ENCODE peak calls at places on chromosome 4, in nine cellular contexts. V is IMR-90, H is A549, A is breast epithelium, Q is lung, Z is keratinocyte, G is psoas muscle, I is HL-60, B is colonic mucosa. F is an unnamed sample.

GRCh38 chr4:77930154-77930553 is 67.5 kb downstream of the MRPL1 start:
- DNase-seq in A (no peak), Q (no peak), H (no peak), I (no peak), V (no peak), G (no peak), B (no peak), Z (no peak), F (no peak)

GRCh38 chr4:17283832-17284231 is 228.1 kb downstream of the QDPR start:
- DNase-seq in G (no peak), Z (no peak), V (no peak), B (no peak), H (no peak), Q (no peak), I (no peak), A (no peak), F (no peak)

GRCh38 chr4:8155048-8155447 is 3.6 kb downstream of the ABLIM2 start:
- DNase-seq in Z (no peak), V (peak), I (no peak), A (no peak), H (no peak), G (no peak), Q (no peak), B (no peak), F (no peak)

GRCh38 chr4:28973591-28974350 is 1746.4 kb upstream of the PCDH7 start:
- DNase-seq in G (no peak), B (no peak), V (peak), H (no peak), Q (no peak), I (no peak), Z (no peak), A (no peak), F (no peak)

GRCh38 chr4:58732973-58733372 is 1622.8 kb upstream of the IGFBP7 start:
- DNase-seq in Z (no peak), A (no peak), B (no peak), I (no peak), V (no peak), H (no peak), G (no peak), Q (no peak), F (no peak)

GRCh38 chr4:47926667-47927258 is 12.4 kb upstream of the NFXL1 start:
- DNase-seq in Z (no peak), H (peak), B (peak), A (no peak), G (no peak), Q (peak), V (peak), I (no peak), F (no peak)

GRCh38 chr4:121980643-121981042 is 28.8 kb upstream of the TRPC3 start:
- DNase-seq in B (no peak), V (peak), Q (no peak), A (no peak), G (no peak), H (no peak), I (no peak), Z (no peak), F (no peak)

GRCh38 chr4:152309418-152309817 is 226.5 kb downstream of the FBXW7 start:
- DNase-seq in I (no peak), A (no peak), V (no peak), Q (no peak), B (no peak), Z (no peak), H (no peak), G (no peak), F (no peak)

GRCh38 chr4:142402925-142403324 is 443.2 kb downstream of the INPP4B start:
- DNase-seq in I (no peak), V (peak), G (no peak), Q (no peak), A (no peak), H (peak), Z (no peak), B (no peak), F (no peak)

GRCh38 chr4:3041192-3042142 is 32.9 kb downstream of the HTT-AS start:
- DNase-seq in B (peak), I (peak), V (peak), Q (peak), H (no peak), A (peak), Z (no peak), G (peak), F (no peak)

GRCh38 chr4:1061747-1062146 is 50.3 kb downstream of the FGFRL1 start:
- DNase-seq in A (no peak), V (no peak), H (no peak), G (no peak), B (no peak), I (no peak), Z (no peak), Q (no peak), F (no peak)

GRCh38 chr4:102625232-102625930 is 124.2 kb downstream of the NFKB1 start:
- DNase-seq in Q (no peak), A (no peak), B (no peak), Z (no peak), H (peak), I (peak), G (no peak), V (peak), F (no peak)

GRCh38 chr4:105976913-105977312 is 81.6 kb downstream of the NPNT start:
- DNase-seq in G (no peak), A (no peak), H (no peak), I (no peak), B (no peak), Q (no peak), V (no peak), Z (no peak), F (no peak)

GRCh38 chr4:105971032-105971431 is 75.8 kb downstream of the NPNT start:
- DNase-seq in V (no peak), Z (no peak), A (no peak), I (no peak), B (no peak), G (no peak), Q (no peak), H (no peak), F (no peak)

GRCh38 chr4:105969575-105969974 is 74.3 kb downstream of the NPNT start:
- DNase-seq in A (no peak), B (no peak), I (no peak), Q (no peak), H (no peak), G (no peak), V (no peak), Z (no peak), F (no peak)

GRCh38 chr4:105970371-105970770 is 75.1 kb downstream of the NPNT start:
- DNase-seq in B (no peak), H (no peak), Q (no peak), I (no peak), Z (no peak), V (no peak), G (no peak), A (no peak), F (no peak)

DNA sequence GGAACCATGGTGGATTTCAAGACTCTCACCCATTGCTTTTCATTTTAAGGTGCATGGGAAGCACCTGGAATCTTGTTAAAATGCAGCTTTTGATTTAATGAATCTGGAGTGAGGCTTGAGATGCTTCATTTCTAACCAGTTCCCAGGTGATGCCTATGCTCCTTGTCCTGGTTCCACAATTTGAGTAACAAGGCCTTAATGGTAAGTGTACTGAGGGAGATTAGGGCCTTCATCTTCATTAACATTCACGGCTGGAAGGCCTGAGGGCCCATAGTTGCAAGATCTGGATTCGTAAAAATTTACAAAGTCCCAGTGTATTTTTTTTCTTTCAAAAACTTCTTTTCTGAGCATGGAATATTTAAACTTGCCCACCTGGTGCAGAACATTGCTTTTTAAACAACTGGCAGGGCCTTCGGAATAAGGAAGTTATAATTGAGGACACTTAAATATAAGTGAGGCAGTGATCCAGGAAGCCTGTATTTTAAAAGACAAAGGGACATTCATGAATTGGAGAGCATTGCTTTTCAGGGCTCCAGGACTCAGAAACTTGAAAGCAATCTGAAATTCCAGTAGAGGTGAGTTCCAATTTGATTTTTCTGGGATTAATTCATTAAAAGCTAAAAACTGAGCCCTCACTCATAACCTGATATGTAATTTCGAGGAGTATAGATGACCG is 77.8 kb downstream of the NPNT start:
- DNase-seq in G (no peak), B (no peak), Q (no peak), A (no peak), H (no peak), Z (no peak), I (no peak), V (no peak), F (no peak)
- H3K27ac ChIP-seq in G (no peak), B (no peak), Q (no peak), A (no peak), H (no peak), Z (no peak), I (no peak), V (no peak), F (no peak)

GRCh38 chr4:119785963-119786362 is 157.4 kb upstream of the PDE5A start:
- DNase-seq in V (peak), Z (no peak), G (no peak), Q (no peak), B (no peak), H (peak), A (no peak), I (no peak), F (no peak)
- TF ChIP-seq CTCF in V (peak), Z (no peak), G (peak), Q (no peak), B (peak), H (peak), A (peak), I (no peak), F (peak)

GRCh38 chr4:108170729-108171540 is 2.2 kb upstream of the LEF1 start:
- DNase-seq in Z (no peak), G (no peak), Q (no peak), A (no peak), V (no peak), I (no peak), B (no peak), H (no peak), F (no peak)
- H3K4me3 ChIP-seq in Z (no peak), G (no peak), Q (no peak), A (peak), V (no peak), I (no peak), B (no peak), H (no peak), F (no peak)

GRCh38 chr4:38080575-38080974 is 120.4 kb downstream of the PTTG2 start:
- DNase-seq in G (no peak), I (no peak), B (no peak), Q (no peak), Z (no peak), V (no peak), A (no peak), H (no peak), F (no peak)

GRCh38 chr4:38078590-38079381 is 118.6 kb downstream of the PTTG2 start:
- DNase-seq in B (peak), G (no peak), A (no peak), I (peak), V (peak), Q (no peak), H (peak), Z (no peak), F (no peak)

GRCh38 chr4:38077791-38078489 is 117.7 kb downstream of the PTTG2 start:
- DNase-seq in G (no peak), V (no peak), A (no peak), B (no peak), I (no peak), H (no peak), Q (no peak), Z (no peak), F (no peak)

GRCh38 chr4:38082424-38083374 is 122.5 kb downstream of the PTTG2 start:
- DNase-seq in Q (no peak), H (no peak), B (no peak), V (peak), G (no peak), Z (no peak), I (no peak), A (no peak), F (no peak)

GRCh38 chr4:38080061-38080531 is 119.9 kb downstream of the PTTG2 start:
- DNase-seq in V (no peak), Z (no peak), Q (no peak), A (no peak), I (no peak), H (no peak), B (no peak), G (no peak), F (no peak)
- H3K27ac ChIP-seq in V (peak), Z (no peak), Q (no peak), A (no peak), I (no peak), H (peak), B (peak), G (no peak), F (no peak)

GRCh38 chr4:72951147-72951546 is 118.4 kb downstream of the COX18 start:
- DNase-seq in G (no peak), A (no peak), V (no peak), B (no peak), H (no peak), Q (no peak), I (no peak), Z (no peak), F (no peak)
- TF ChIP-seq CTCF in G (no peak), A (no peak), V (peak), B (no peak), H (no peak), Q (no peak), I (no peak), Z (no peak), F (peak)

F was measured in RWPE2.